ENCODE peak calls at places on chromosomes 2 and 18, in eight cellular contexts. L is OCI-LY7; F is gastrocnemius medialis; O is CD8-positive, alpha-beta memory T cell; W is adrenal gland; D is Karpas-422; M is SK-N-SH; J is uterus. N is an unnamed sample.

GRCh38 chr2:129870646-129871335 is 108.7 kb upstream of the RAB6C start:
- DNase-seq in L (no peak), F (no peak), O (no peak), W (no peak), D (no peak), M (no peak), J (no peak), N (no peak)

GRCh38 chr2:64325477-64325851 is 128.5 kb upstream of the LGALSL start:
- DNase-seq in L (no peak), F (no peak), O (no peak), W (no peak), D (peak; percentile 73), M (no peak), J (no peak), N (no peak)

GRCh38 chr2:98505991-98506664 is 61.5 kb downstream of the INPP4A start:
- DNase-seq in L (no peak), F (no peak), O (no peak), W (no peak), D (no peak), M (no peak), J (no peak), N (no peak)

GRCh38 chr2:11122380-11122779 is 32.9 kb upstream of the SLC66A3 start:
- DNase-seq in L (no peak), F (no peak), O (no peak), W (no peak), D (no peak), M (no peak), J (no peak), N (no peak)

GRCh38 chr2:240387669-240388358 is 47.6 kb upstream of the GPC1 start:
- DNase-seq in L (no peak), F (peak; percentile 86), O (no peak), W (peak; percentile 97), D (no peak), M (no peak), J (peak; percentile 67), N (no peak)

GRCh38 chr2:27071990-27072830 is 756 bp upstream of the OST4 start:
- DNase-seq in L (no peak), F (peak; percentile 33), O (no peak), W (peak; percentile 76), D (no peak), M (peak; percentile 89), J (peak; percentile 92), N (peak; percentile 53)

GRCh38 chr2:54042341-54042740 is 71.5 kb upstream of the PSME4 start:
- DNase-seq in L (no peak), F (no peak), O (no peak), W (no peak), D (peak; percentile 27), M (no peak), J (no peak), N (no peak)

GRCh38 chr2:239239607-239240479 is 161.0 kb downstream of the HDAC4 start:
- DNase-seq in L (no peak), F (peak; percentile 53), O (no peak), W (peak; percentile 88), D (no peak), M (peak; percentile 76), J (peak; percentile 20), N (peak; percentile 54)

GRCh38 chr2:141041281-141041680 is 1089.5 kb downstream of the LRP1B start:
- DNase-seq in L (no peak), F (no peak), O (no peak), W (no peak), D (no peak), M (no peak), J (no peak), N (no peak)

GRCh38 chr2:96552284-96553175 is 16.0 kb downstream of the ARID5A start:
- DNase-seq in L (no peak), F (no peak), O (no peak), W (no peak), D (no peak), M (peak; percentile 15), J (no peak), N (no peak)

GRCh38 chr2:103135679-103136078 is 373.8 kb downstream of the TMEM182 start:
- DNase-seq in L (no peak), F (no peak), O (no peak), W (no peak), D (no peak), M (no peak), J (no peak), N (no peak)

GRCh38 chr2:8539743-8540551 is 141.9 kb upstream of the ID2 start:
- DNase-seq in L (no peak), F (peak; percentile 32), O (no peak), W (peak; percentile 87), D (no peak), M (peak; percentile 93), J (no peak), N (peak; percentile 52)

GRCh38 chr18:68714356-68714706 is 577 bp downstream of the TMX3 start:
- DNase-seq in L (peak; percentile 3), F (no peak), O (no peak), W (no peak), D (peak; percentile 59), M (peak; percentile 56), J (no peak), N (peak; percentile 9)

GRCh38 chr2:215711484-215712034 is 275.7 kb upstream of the FN1 start:
- DNase-seq in L (no peak), F (no peak), O (no peak), W (no peak), D (no peak), M (no peak), J (no peak), N (no peak)

GRCh38 chr18:57910817-57911216 is 107.7 kb upstream of the ATP8B1 start:
- DNase-seq in L (peak; percentile 2), F (no peak), O (no peak), W (no peak), D (peak; percentile 78), M (no peak), J (no peak), N (peak; percentile 44)

GRCh38 chr2:75284345-75284744 is 85.0 kb upstream of the TACR1 start:
- DNase-seq in L (no peak), F (no peak), O (no peak), W (no peak), D (no peak), M (no peak), J (no peak), N (no peak)

GRCh38 chr2:28624798-28625701 is 126.6 kb upstream of the PPP1CB start:
- DNase-seq in L (no peak), F (peak; percentile 85), O (peak; percentile 45), W (peak; percentile 77), D (no peak), M (no peak), J (peak; percentile 66), N (no peak)

GRCh38 chr2:100252811-100253698 is 69.2 kb downstream of the LONRF2 start:
- DNase-seq in L (no peak), F (no peak), O (no peak), W (peak; percentile 46), D (no peak), M (no peak), J (no peak), N (no peak)
- H3K27ac ChIP-seq in L (no peak overlapping the region), F (no peak overlapping the region), O (no peak overlapping the region), W (no peak overlapping the region), D (no peak overlapping the region), M (no peak overlapping the region), J (no peak overlapping the region), N (no peak overlapping the region)

GRCh38 chr2:9761547-9761946 is 81.7 kb upstream of the TAF1B start:
- DNase-seq in L (no peak), F (no peak), O (no peak), W (no peak), D (no peak), M (no peak), J (no peak), N (no peak)

GRCh38 chr2:9760911-9761228 is 82.4 kb upstream of the TAF1B start:
- DNase-seq in L (no peak), F (no peak), O (no peak), W (no peak), D (no peak), M (no peak), J (no peak), N (no peak)

GRCh38 chr2:9758741-9759140 is 84.5 kb upstream of the TAF1B start:
- DNase-seq in L (no peak), F (peak; percentile 93), O (no peak), W (no peak), D (no peak), M (no peak), J (no peak), N (no peak)

GRCh38 chr2:9757430-9758287 is 85.6 kb upstream of the TAF1B start:
- DNase-seq in L (no peak), F (peak; percentile 90), O (no peak), W (no peak), D (no peak), M (no peak), J (no peak), N (no peak)

GRCh38 chr2:9760069-9760910 is 83.0 kb upstream of the TAF1B start:
- DNase-seq in L (no peak), F (no peak), O (no peak), W (no peak), D (no peak), M (no peak), J (no peak), N (no peak)
- H3K4me3 ChIP-seq in L (no peak overlapping the region), F (no peak overlapping the region), O (no peak overlapping the region), W (no peak overlapping the region), D (no peak overlapping the region), M (no peak overlapping the region), J (no peak overlapping the region), N (no peak overlapping the region)

GRCh38 chr2:203892207-203892606 is 24.6 kb downstream of the CTLA4 start:
- DNase-seq in L (no peak), F (no peak), O (no peak), W (no peak), D (no peak), M (no peak), J (no peak), N (no peak)

GRCh38 chr2:203890733-203891132 is 23.2 kb downstream of the CTLA4 start:
- DNase-seq in L (no peak), F (no peak), O (no peak), W (no peak), D (no peak), M (no peak), J (no peak), N (no peak)

GRCh38 chr2:203886579-203887230 is 19.1 kb downstream of the CTLA4 start:
- DNase-seq in L (no peak), F (no peak), O (no peak), W (no peak), D (no peak), M (no peak), J (no peak), N (no peak)

GRCh38 chr2:203891474-203891873 is 23.9 kb downstream of the CTLA4 start:
- DNase-seq in L (no peak), F (peak; percentile 21), O (no peak), W (peak; percentile 61), D (no peak), M (no peak), J (no peak), N (no peak)

GRCh38 chr2:203887680-203888079 is 20.1 kb downstream of the CTLA4 start:
- DNase-seq in L (no peak), F (no peak), O (no peak), W (no peak), D (no peak), M (no peak), J (no peak), N (no peak)
- H3K27ac ChIP-seq in L (no peak overlapping the region), F (no peak overlapping the region), O (no peak overlapping the region), W (no peak overlapping the region), D (no peak overlapping the region), M (no peak overlapping the region), J (no peak overlapping the region), N (no peak overlapping the region)

DNA sequence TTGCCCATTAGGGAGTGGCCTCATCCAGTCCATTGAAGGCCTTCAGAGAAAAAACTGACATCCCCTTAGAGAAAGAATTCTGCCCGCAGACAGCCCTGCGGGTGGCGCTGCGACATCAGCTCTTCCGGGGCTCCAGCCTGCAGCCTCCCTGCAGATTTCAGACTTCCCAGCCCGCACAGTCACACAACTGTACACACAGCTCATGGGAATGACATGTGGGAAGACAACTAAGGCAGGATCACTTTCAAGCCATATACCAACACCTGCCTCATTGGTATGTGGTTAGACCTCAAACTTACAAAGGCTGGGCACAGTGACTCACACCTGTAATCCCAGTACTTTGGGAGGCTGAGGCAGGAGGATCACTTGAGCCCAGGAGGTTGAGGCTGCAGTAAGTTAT is 24.8 kb upstream of the TUBB6 start:
- DNase-seq in L (no peak), F (no peak), O (no peak), W (no peak), D (no peak), M (no peak), J (no peak), N (no peak)
- H3K4me3 ChIP-seq in L (no peak overlapping the region), F (no peak overlapping the region), O (no peak overlapping the region), W (no peak overlapping the region), D (no peak overlapping the region), M (no peak overlapping the region), J (no peak overlapping the region), N (no peak overlapping the region)